ENCODE peak calls at places on chromosomes 11 and 22, in four cellular contexts. D is BE2C, U is aorta, A is SK-N-SH. R is an unnamed sample.
A peak's percentile ranks its signal among the peaks of the same experiment; 100 is the strongest.

GRCh38 chr22:36659762-36660509 is 43.6 kb downstream of the CACNG2 start:
- DNase-seq in U (peak; percentile 98), D (peak; percentile 98), A (peak; percentile 88), R (peak; percentile 57)

GRCh38 chr11:59754859-59755700 is at the start of gene STX3:
- DNase-seq in A (peak; percentile 84), U (peak; percentile 91), D (peak; percentile 16), R (peak; percentile 95)

GRCh38 chr11:112504056-112504455 is 243.4 kb upstream of the PLET1 start:
- DNase-seq in D (no peak), U (no peak), A (no peak), R (no peak)

GRCh38 chr11:67117176-67117575 is 1.9 kb upstream of the KDM2A start:
- DNase-seq in U (no peak), D (no peak), A (no peak), R (no peak)

GRCh38 chr22:24592846-24593809 is at the start of gene LRRC75B:
- DNase-seq in U (peak; percentile 97), A (peak; percentile 99), D (peak; percentile 94), R (peak; percentile 99)

GRCh38 chr11:3109921-3110706 is 52.9 kb upstream of the CARS1 start:
- DNase-seq in D (peak; percentile 42), U (peak; percentile 84), A (peak; percentile 76), R (peak; percentile 97)

GRCh38 chr22:37079158-37079557 is 27.6 kb downstream of the KCTD17 start:
- DNase-seq in A (no peak), D (no peak), U (no peak), R (no peak)

GRCh38 chr11:106288988-106289387 is 211.5 kb downstream of the AASDHPPT start:
- DNase-seq in A (no peak), U (no peak), D (no peak), R (no peak)

GRCh38 chr11:91041626-91042025 is 818.8 kb upstream of the CHORDC1 start:
- DNase-seq in U (no peak), A (no peak), D (no peak), R (no peak)

GRCh38 chr11:68505596-68505995 is 45.0 kb downstream of the PPP6R3 start:
- DNase-seq in D (no peak), A (no peak), U (no peak), R (no peak)

GRCh38 chr11:64453466-64453865 is 94.5 kb downstream of the RPS6KA4 start:
- DNase-seq in U (peak; percentile 26), A (no peak), D (no peak), R (peak; percentile 32)

GRCh38 chr11:14908214-14908880 is 16.3 kb upstream of the CYP2R1 start:
- DNase-seq in D (no peak), U (no peak), A (peak; percentile 55), R (peak; percentile 47)

GRCh38 chr22:31926969-31927368 is 17.4 kb upstream of the YWHAH start:
- DNase-seq in U (no peak), D (peak; percentile 65), A (peak; percentile 81), R (peak; percentile 87)

GRCh38 chr11:126061707-126062678 is 673 bp downstream of the CDON start:
- DNase-seq in U (peak; percentile 84), D (peak; percentile 70), A (peak; percentile 56), R (peak; percentile 79)

GRCh38 chr11:6397636-6398035 is 7.4 kb downstream of the SMPD1 start:
- DNase-seq in A (no peak), U (no peak), D (no peak), R (peak; percentile 2)

GRCh38 chr11:113261709-113262475 is 52.5 kb upstream of the TTC12 start:
- DNase-seq in U (no peak), A (no peak), D (no peak), R (no peak)

GRCh38 chr11:120563698-120564572 is 52.4 kb downstream of the GRIK4 start:
- DNase-seq in U (peak; percentile 81), D (peak; percentile 54), A (no peak), R (peak; percentile 86)

GRCh38 chr11:60428517-60428916 is 855 bp upstream of the MS4A5 start:
- DNase-seq in U (no peak), D (no peak), A (no peak), R (no peak)

GRCh38 chr22:48474881-48475280 is 1352.8 kb downstream of the BRD1 start:
- DNase-seq in U (no peak), D (no peak), A (no peak), R (peak; percentile 27)

GRCh38 chr11:82216927-82217570 is 516.6 kb downstream of the FAM181B start:
- DNase-seq in U (no peak), D (no peak), A (no peak), R (no peak)

GRCh38 chr11:70371241-70371640 is 27.1 kb upstream of the CTTN start:
- DNase-seq in A (no peak), U (no peak), D (no peak), R (no peak)

GRCh38 chr22:36008131-36008530 is 20.5 kb downstream of the RBFOX2 start:
- DNase-seq in U (no peak), D (no peak), A (no peak), R (no peak)

GRCh38 chr11:77379253-77379652 is 77.8 kb upstream of the GDPD4 start:
- DNase-seq in D (no peak), A (no peak), U (no peak), R (no peak)

GRCh38 chr11:69958308-69958707 is 119.8 kb upstream of the ANO1 start:
- DNase-seq in U (no peak), D (peak; percentile 4), A (no peak), R (no peak)

GRCh38 chr11:120131941-120132644 is 5.8 kb downstream of the TRIM29 start:
- DNase-seq in A (no peak), D (peak; percentile 2), U (peak; percentile 50), R (no peak)

GRCh38 chr11:105130189-105130813 is 9.3 kb downstream of the CARD18 start:
- DNase-seq in A (no peak), D (no peak), U (no peak), R (no peak)

GRCh38 chr11:108177570-108177969 is 44.9 kb downstream of the NPAT start:
- DNase-seq in A (no peak), D (no peak), U (no peak), R (no peak)
- H3K36me3 ChIP-seq in A (peaks cover 39% of the 10 kb centered on the region), D (peaks cover 45% of the 10 kb centered on the region), U (no peaks in the 10 kb centered on the region), R (peaks cover 6% of the 10 kb centered on the region)

DNA sequence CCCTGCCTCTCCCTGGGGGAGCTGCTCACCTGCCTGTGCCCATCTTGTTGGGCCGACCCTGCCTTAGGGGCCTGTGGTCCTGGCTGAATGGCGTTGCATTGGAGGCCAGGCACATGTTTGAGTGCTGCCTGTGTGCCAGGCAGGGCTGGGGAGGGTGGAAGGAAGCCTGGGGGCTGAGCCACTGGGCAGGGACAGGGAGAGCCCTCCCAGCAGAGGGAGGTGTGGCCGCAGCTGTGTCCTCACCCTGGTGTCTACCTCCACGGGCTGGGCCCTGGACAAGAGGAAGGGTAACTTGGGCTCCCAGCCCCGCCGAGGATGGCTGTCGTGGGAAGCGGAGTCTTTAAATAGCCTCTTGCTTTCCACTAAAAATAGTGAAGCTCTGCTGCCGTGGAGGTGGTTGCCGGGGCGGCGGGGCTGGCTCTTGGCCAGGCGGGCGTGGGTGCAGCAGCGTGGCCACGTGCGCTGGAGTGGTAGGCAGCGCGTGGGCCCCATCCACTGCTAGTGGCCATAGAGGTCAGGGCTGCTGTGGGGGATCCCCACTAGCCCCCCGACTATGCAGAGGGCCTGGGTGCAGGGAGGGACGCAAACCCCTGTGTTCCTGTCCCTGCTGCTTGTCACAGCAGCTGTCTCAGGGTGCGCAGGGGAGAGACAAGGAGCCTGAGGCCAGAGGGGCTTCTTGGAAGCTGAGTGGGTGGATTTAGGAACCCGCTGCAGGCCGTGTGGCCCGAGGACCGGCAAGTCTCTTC is 6.2 kb downstream of the ZDHHC8 start:
- DNase-seq in U (no peak), D (no peak), A (no peak), R (no peak)
- H3K4me3 ChIP-seq in U (no peak overlapping the region), D (no peak overlapping the region), A (no peak overlapping the region), R (no peak overlapping the region)

DNA sequence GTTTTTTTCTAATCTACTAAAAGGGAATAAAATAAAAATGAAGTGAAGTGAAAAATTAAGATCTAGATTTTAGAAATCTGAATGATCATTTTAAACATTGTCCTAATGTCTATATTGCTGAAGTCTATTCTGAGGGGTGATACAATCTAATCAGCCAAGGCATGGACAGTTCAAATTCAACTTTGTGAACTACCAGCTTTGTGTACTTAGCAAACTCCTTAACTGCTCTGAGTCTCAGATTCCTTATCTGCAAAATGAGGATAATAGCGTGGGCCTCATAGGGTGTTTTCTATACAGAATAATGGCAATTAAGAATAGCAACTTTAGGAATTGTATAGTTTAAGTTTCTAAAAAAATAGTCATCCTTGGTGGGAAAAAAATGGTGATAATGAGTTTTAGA is 31.4 kb downstream of the FAR1 start:
- DNase-seq in D (no peak), A (no peak), U (no peak), R (no peak)
- H3K36me3 ChIP-seq in D (no peaks in the 10 kb centered on the region), A (peaks cover 54% of the 10 kb centered on the region), U (no peaks in the 10 kb centered on the region), R (peaks cover 3% of the 10 kb centered on the region)

DNA sequence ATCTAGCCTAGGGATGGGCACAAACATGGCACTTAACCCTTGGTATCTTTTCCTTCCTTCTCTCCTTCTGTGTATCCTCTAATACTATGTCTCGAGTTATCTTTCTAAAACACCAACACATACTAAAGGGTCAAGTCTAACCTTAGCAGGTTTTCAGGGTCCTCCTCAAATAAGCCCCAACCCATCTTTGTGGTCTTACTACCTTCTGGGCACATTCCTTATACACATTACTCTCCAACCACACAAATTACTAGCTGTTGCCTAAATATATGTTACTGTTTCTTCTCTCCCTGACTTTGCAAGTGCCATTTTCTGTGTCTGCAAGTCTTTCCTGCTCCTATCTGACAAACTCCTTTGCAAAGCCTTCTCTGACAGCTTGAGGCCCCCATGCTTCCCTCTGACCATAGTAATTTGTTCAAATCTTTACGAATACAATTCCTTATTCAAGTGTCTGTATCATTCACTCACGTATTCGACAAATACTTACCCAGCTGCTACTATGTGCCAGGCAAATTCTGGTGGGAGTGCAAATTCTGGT is 15.8 kb upstream of the NUP160 start:
- DNase-seq in U (no peak), D (no peak), A (no peak), R (no peak)
- H3K4me3 ChIP-seq in U (no peak overlapping the region), D (no peak overlapping the region), A (no peak overlapping the region), R (no peak overlapping the region)

GRCh38 chr11:101945418-101945817 is 29.1 kb upstream of the ANGPTL5 start:
- DNase-seq in D (no peak), A (no peak), U (no peak), R (no peak)
- H3K36me3 ChIP-seq in D (no peaks in the 10 kb centered on the region), A (no peaks in the 10 kb centered on the region), U (no peaks in the 10 kb centered on the region), R (no peaks in the 10 kb centered on the region)

DNA sequence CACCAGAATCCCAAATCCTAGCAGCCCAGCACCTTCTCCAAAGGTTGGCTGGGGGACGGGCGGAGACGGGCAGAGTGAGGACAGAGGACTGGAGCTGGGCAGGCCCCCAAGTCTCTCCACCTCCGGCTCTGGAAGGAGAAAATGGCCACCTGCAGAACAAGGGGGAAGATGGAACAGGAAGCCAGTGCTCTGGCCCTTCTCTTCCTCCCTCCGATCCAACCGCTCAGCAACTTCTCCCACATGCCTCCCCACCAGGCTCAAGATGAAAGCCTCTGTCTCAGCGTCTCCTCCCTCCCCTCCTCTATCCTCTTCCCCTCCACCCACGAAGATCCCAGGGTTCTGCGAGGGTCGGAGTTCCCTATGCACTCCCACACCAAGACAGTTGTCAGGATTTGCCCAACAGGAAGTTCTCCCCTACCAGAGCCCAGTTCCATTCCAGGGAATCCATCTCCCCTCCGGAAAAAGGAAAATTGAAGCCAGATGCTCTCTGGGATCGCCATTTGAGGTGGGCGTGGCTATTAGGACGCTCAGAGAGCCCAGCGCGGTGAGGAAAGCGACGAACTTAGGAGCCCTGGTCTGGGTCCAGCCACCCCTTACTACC is 20.0 kb downstream of the ADA2 start:
- DNase-seq in D (peak; percentile 20), U (no peak), A (peak; percentile 77), R (no peak)
- H3K4me3 ChIP-seq in D (no peak overlapping the region), U (peak overlapping the region; percentile 38), A (peak overlapping the region; percentile 23), R (peak overlapping the region; percentile 50)